ENCODE peak calls at places on chromosomes 11 and 22, in four cellular contexts. R is neuronal stem cell, D is IMR-90, S is neural progenitor cell. Z is an unnamed sample.

GRCh38 chr11:120710354-120711187 is 199.0 kb downstream of the GRIK4 start:
- DNase-seq in D (peak; percentile 87), S (peak; percentile 72), R (peak; percentile 55), Z (no peak)

GRCh38 chr11:131867457-131868257 is 497.2 kb downstream of the NTM start:
- DNase-seq in R (peak; percentile 59), S (peak; percentile 84), D (peak; percentile 89), Z (peak; percentile 36)

GRCh38 chr22:46042786-46043185 is 65.8 kb upstream of the WNT7B start:
- DNase-seq in R (no peak), S (no peak), D (peak; percentile 32), Z (no peak)

GRCh38 chr11:128949791-128950454 is 7.3 kb upstream of the TP53AIP1 start:
- DNase-seq in S (no peak), R (no peak), D (no peak), Z (no peak)

GRCh38 chr22:41598081-41598480 is 8.4 kb upstream of the PMM1 start:
- DNase-seq in S (no peak), R (no peak), D (peak; percentile 88), Z (peak; percentile 63)

GRCh38 chr11:2280208-2280607 is 9.8 kb upstream of the ASCL2 start:
- DNase-seq in D (no peak), R (no peak), S (no peak), Z (no peak)

GRCh38 chr11:47394322-47395224 is 13.8 kb upstream of the SLC39A13 start:
- DNase-seq in R (no peak), S (peak; percentile 2), D (peak; percentile 20), Z (no peak)

GRCh38 chr11:94519478-94520084 is 7.3 kb downstream of the C11orf97 start:
- DNase-seq in S (peak; percentile 40), R (peak; percentile 12), D (peak; percentile 49), Z (no peak)

GRCh38 chr22:20464096-20464614 is 26.5 kb upstream of the SCARF2 start:
- DNase-seq in S (no peak), R (no peak), D (no peak), Z (no peak)

DNA sequence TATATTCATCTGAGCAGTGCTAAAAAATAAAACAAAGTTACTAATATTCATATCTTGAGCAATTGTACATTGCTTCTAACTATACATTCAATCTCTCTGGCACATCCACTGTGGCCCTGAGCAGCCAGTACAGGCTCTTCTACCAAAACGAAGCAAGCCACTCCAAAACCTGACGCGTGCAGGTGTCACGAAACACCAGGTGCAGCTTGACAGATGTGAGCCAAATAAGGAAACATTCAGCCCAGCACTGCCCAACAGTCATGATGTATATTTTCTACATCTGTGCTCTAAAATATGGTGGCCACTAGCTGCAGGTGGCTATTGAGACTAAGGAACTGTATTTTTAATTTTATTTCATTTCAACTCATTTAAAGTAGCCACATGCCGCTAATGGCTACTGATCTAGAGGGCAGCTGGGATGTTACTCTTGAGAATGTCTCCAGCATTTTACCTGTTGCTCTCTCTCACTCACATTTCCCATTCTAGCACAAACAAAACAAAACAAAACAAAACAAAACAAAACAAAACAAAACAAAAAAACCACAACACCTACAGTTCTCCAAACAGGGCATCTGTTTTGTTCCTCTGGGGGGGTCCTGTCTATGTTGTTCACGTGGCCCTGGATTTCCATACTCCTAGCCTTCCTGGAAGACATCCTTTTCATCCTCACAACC is 77.7 kb downstream of the LARGE1 start:
- DNase-seq in S (no peak), R (no peak), D (no peak), Z (no peak)
- H3K4me2 ChIP-seq in S (no peak overlapping the region), R (no peak overlapping the region), D (no peak overlapping the region), Z (no peak overlapping the region)

DNA sequence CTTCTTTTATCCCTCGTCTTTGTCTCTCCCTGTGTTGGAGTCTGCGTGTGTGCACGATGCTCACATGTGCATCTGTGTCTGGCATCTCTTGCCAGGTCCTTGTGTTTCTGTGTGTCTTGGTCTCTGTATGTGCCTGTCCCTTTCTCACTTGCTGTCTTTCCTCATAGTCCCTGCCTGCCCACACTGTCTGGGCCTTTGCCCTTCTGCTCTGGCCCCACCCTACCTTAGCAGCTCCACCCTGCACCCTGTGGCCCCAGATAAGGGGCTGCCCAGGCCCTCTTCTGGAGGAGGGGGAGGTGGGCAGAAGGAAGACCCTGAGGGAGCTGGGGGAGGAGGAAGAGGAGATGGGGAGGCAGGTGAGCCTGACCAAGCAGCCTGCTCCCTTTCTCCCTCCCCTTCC is 2.8 kb downstream of the EHBP1L1 start:
- DNase-seq in D (no peak), R (no peak), S (no peak), Z (no peak)
- H3K4me1 ChIP-seq in D (peaks cover 26% of the 10 kb centered on the region), R (peaks cover 29% of the 10 kb centered on the region), S (peaks cover 7% of the 10 kb centered on the region), Z (peaks cover 33% of the 10 kb centered on the region)

GRCh38 chr22:49848690-49849160 is 4.9 kb upstream of the ZBED4 start:
- DNase-seq in S (no peak), D (no peak), R (no peak), Z (no peak)
- H3K27me3 ChIP-seq in S (peaks cover 94% of the 10 kb centered on the region), D (peaks cover 65% of the 10 kb centered on the region), R (peaks cover 89% of the 10 kb centered on the region), Z (peaks cover 48% of the 10 kb centered on the region)

GRCh38 chr11:64090811-64091516 is 55.2 kb downstream of the FLRT1 start:
- DNase-seq in D (peak; percentile 43), S (peak; percentile 64), R (no peak), Z (no peak)

GRCh38 chr11:64089027-64089360 is 53.3 kb downstream of the FLRT1 start:
- DNase-seq in D (no peak), S (no peak), R (no peak), Z (no peak)

GRCh38 chr11:64088159-64089026 is 52.7 kb downstream of the FLRT1 start:
- DNase-seq in S (peak; percentile 72), R (no peak), D (no peak), Z (peak; percentile 4)

GRCh38 chr11:64089493-64089892 is 53.8 kb downstream of the FLRT1 start:
- DNase-seq in D (no peak), R (no peak), S (no peak), Z (no peak)

GRCh38 chr11:64089915-64090810 is 54.4 kb downstream of the FLRT1 start:
- DNase-seq in D (no peak), R (no peak), S (no peak), Z (no peak)
- H3K4me2 ChIP-seq in D (no peak overlapping the region), R (peak overlapping the region; percentile 22), S (peak overlapping the region; percentile 38), Z (no peak overlapping the region)

GRCh38 chr11:12177739-12178338 is 67.4 kb downstream of the MICAL2 start:
- DNase-seq in R (no peak), D (peak; percentile 71), S (no peak), Z (no peak)
- H3K4me1 ChIP-seq in R (no peaks in the 10 kb centered on the region), D (peaks cover 29% of the 10 kb centered on the region), S (peaks cover 5% of the 10 kb centered on the region), Z (peaks cover 98% of the 10 kb centered on the region)

GRCh38 chr11:13278620-13279486 is 1.3 kb downstream of the BMAL1 start:
- DNase-seq in S (peak; percentile 66), R (no peak), D (no peak), Z (no peak)
- H3K27me3 ChIP-seq in S (peaks cover 81% of the 10 kb centered on the region), R (peaks cover 49% of the 10 kb centered on the region), D (peaks cover 3% of the 10 kb centered on the region), Z (no peaks in the 10 kb centered on the region)

Z was measured in keratinocyte.